ENCODE peak calls at places on chromosome 13, in seven cellular contexts. One of them, this sample, is unnamed.

GRCh38 chr13:31699650-31700049 is 39.7 kb upstream of the RXFP2 start:
- DNase-seq in pancreas: no peak
- DNase-seq in psoas muscle: no peak
- DNase-seq in colonic mucosa: no peak
- DNase-seq in neuronal stem cell: peak; percentile 23
- DNase-seq in CD8-positive, alpha-beta T cell: no peak
- DNase-seq in A549: no peak
- DNase-seq in this sample: no peak

GRCh38 chr13:98476106-98476505 is 100.8 kb downstream of the STK24 start:
- DNase-seq in CD8-positive, alpha-beta T cell: peak; percentile 11
- DNase-seq in pancreas: no peak
- DNase-seq in colonic mucosa: no peak
- DNase-seq in neuronal stem cell: no peak
- DNase-seq in A549: no peak
- DNase-seq in psoas muscle: no peak
- DNase-seq in this sample: peak; percentile 72

GRCh38 chr13:98910501-98910951 is 67.3 kb downstream of the DOCK9 start:
- DNase-seq in CD8-positive, alpha-beta T cell: no peak
- DNase-seq in A549: peak; percentile 6
- DNase-seq in pancreas: no peak
- DNase-seq in neuronal stem cell: no peak
- DNase-seq in colonic mucosa: no peak
- DNase-seq in psoas muscle: no peak
- DNase-seq in this sample: peak; percentile 22

GRCh38 chr13:33992891-33993336 is 175.0 kb downstream of the RFC3 start:
- DNase-seq in colonic mucosa: no peak
- DNase-seq in CD8-positive, alpha-beta T cell: no peak
- DNase-seq in A549: no peak
- DNase-seq in pancreas: no peak
- DNase-seq in psoas muscle: no peak
- DNase-seq in neuronal stem cell: no peak
- DNase-seq in this sample: no peak

GRCh38 chr13:19153782-19154450 is 27.7 kb downstream of the TUBA3C start:
- DNase-seq in psoas muscle: no peak
- DNase-seq in neuronal stem cell: no peak
- DNase-seq in CD8-positive, alpha-beta T cell: no peak
- DNase-seq in A549: no peak
- DNase-seq in colonic mucosa: no peak
- DNase-seq in pancreas: no peak
- DNase-seq in this sample: no peak

GRCh38 chr13:41211062-41211461 is 16.7 kb upstream of the KBTBD7 start:
- DNase-seq in colonic mucosa: no peak
- DNase-seq in A549: no peak
- DNase-seq in pancreas: no peak
- DNase-seq in CD8-positive, alpha-beta T cell: no peak
- DNase-seq in psoas muscle: no peak
- DNase-seq in neuronal stem cell: no peak
- DNase-seq in this sample: no peak

GRCh38 chr13:42155251-42155650 is 106.8 kb downstream of the DGKH start:
- DNase-seq in A549: no peak
- DNase-seq in neuronal stem cell: no peak
- DNase-seq in colonic mucosa: no peak
- DNase-seq in CD8-positive, alpha-beta T cell: no peak
- DNase-seq in pancreas: no peak
- DNase-seq in psoas muscle: no peak
- DNase-seq in this sample: no peak

GRCh38 chr13:80726895-80727294 is 386.0 kb upstream of the SPRY2 start:
- DNase-seq in CD8-positive, alpha-beta T cell: no peak
- DNase-seq in psoas muscle: no peak
- DNase-seq in A549: no peak
- DNase-seq in pancreas: no peak
- DNase-seq in neuronal stem cell: no peak
- DNase-seq in colonic mucosa: no peak
- DNase-seq in this sample: no peak

GRCh38 chr13:91745962-91746361 is 347.5 kb downstream of the GPC5 start:
- DNase-seq in CD8-positive, alpha-beta T cell: no peak
- DNase-seq in pancreas: no peak
- DNase-seq in neuronal stem cell: no peak
- DNase-seq in psoas muscle: no peak
- DNase-seq in A549: no peak
- DNase-seq in colonic mucosa: no peak
- DNase-seq in this sample: no peak

GRCh38 chr13:30905932-30906383 is at the start of gene MEDAG:
- DNase-seq in colonic mucosa: peak; percentile 39
- DNase-seq in psoas muscle: peak; percentile 88
- DNase-seq in CD8-positive, alpha-beta T cell: no peak
- DNase-seq in neuronal stem cell: no peak
- DNase-seq in pancreas: peak; percentile 61
- DNase-seq in A549: no peak
- DNase-seq in this sample: no peak

GRCh38 chr13:50780201-50781015 is 63.1 kb downstream of the DLEU7 start:
- DNase-seq in psoas muscle: no peak
- DNase-seq in pancreas: no peak
- DNase-seq in colonic mucosa: no peak
- DNase-seq in A549: no peak
- DNase-seq in CD8-positive, alpha-beta T cell: no peak
- DNase-seq in neuronal stem cell: no peak
- DNase-seq in this sample: no peak

GRCh38 chr13:80783926-80784325 is 443.0 kb upstream of the SPRY2 start:
- DNase-seq in neuronal stem cell: no peak
- DNase-seq in A549: no peak
- DNase-seq in pancreas: no peak
- DNase-seq in CD8-positive, alpha-beta T cell: no peak
- DNase-seq in psoas muscle: no peak
- DNase-seq in colonic mucosa: no peak
- DNase-seq in this sample: no peak

GRCh38 chr13:106034201-106034600 is 501.3 kb downstream of the EFNB2 start:
- DNase-seq in CD8-positive, alpha-beta T cell: no peak
- DNase-seq in psoas muscle: no peak
- DNase-seq in A549: no peak
- DNase-seq in colonic mucosa: no peak
- DNase-seq in pancreas: no peak
- DNase-seq in neuronal stem cell: no peak
- DNase-seq in this sample: no peak

GRCh38 chr13:32426191-32426980 is 1.5 kb downstream of the N4BP2L1 start:
- DNase-seq in CD8-positive, alpha-beta T cell: no peak
- DNase-seq in neuronal stem cell: no peak
- DNase-seq in pancreas: no peak
- DNase-seq in A549: no peak
- DNase-seq in psoas muscle: no peak
- DNase-seq in colonic mucosa: peak; percentile 43
- DNase-seq in this sample: no peak

GRCh38 chr13:38888309-38888708 is 102.3 kb downstream of the STOML3 start:
- DNase-seq in neuronal stem cell: no peak
- DNase-seq in psoas muscle: no peak
- DNase-seq in A549: no peak
- DNase-seq in colonic mucosa: no peak
- DNase-seq in CD8-positive, alpha-beta T cell: no peak
- DNase-seq in pancreas: no peak
- DNase-seq in this sample: no peak

GRCh38 chr13:48487968-48488367 is 44.9 kb downstream of the RCBTB2 start:
- DNase-seq in colonic mucosa: no peak
- DNase-seq in pancreas: no peak
- DNase-seq in A549: no peak
- DNase-seq in neuronal stem cell: no peak
- DNase-seq in psoas muscle: no peak
- DNase-seq in CD8-positive, alpha-beta T cell: no peak
- DNase-seq in this sample: no peak

GRCh38 chr13:48490241-48490640 is 42.6 kb downstream of the RCBTB2 start:
- DNase-seq in pancreas: no peak
- DNase-seq in colonic mucosa: no peak
- DNase-seq in CD8-positive, alpha-beta T cell: no peak
- DNase-seq in psoas muscle: no peak
- DNase-seq in A549: no peak
- DNase-seq in neuronal stem cell: no peak
- DNase-seq in this sample: no peak

GRCh38 chr13:48491423-48492122 is 41.3 kb downstream of the RCBTB2 start:
- DNase-seq in A549: no peak
- DNase-seq in neuronal stem cell: no peak
- DNase-seq in CD8-positive, alpha-beta T cell: no peak
- DNase-seq in colonic mucosa: no peak
- DNase-seq in psoas muscle: no peak
- DNase-seq in pancreas: no peak
- DNase-seq in this sample: no peak

GRCh38 chr13:48489003-48489402 is 43.9 kb downstream of the RCBTB2 start:
- DNase-seq in neuronal stem cell: no peak
- DNase-seq in CD8-positive, alpha-beta T cell: no peak
- DNase-seq in psoas muscle: no peak
- DNase-seq in pancreas: no peak
- DNase-seq in colonic mucosa: no peak
- DNase-seq in A549: no peak
- DNase-seq in this sample: no peak

GRCh38 chr13:48489666-48490065 is 43.2 kb downstream of the RCBTB2 start:
- DNase-seq in neuronal stem cell: no peak
- DNase-seq in A549: no peak
- DNase-seq in CD8-positive, alpha-beta T cell: no peak
- DNase-seq in psoas muscle: no peak
- DNase-seq in pancreas: no peak
- DNase-seq in colonic mucosa: no peak
- DNase-seq in this sample: no peak
- H3K4me1 ChIP-seq in neuronal stem cell: no peaks in the 10 kb centered on the region
- H3K4me1 ChIP-seq in A549: no peaks in the 10 kb centered on the region
- H3K4me1 ChIP-seq in CD8-positive, alpha-beta T cell: peaks cover 44% of the 10 kb centered on the region
- H3K4me1 ChIP-seq in psoas muscle: peaks cover 3% of the 10 kb centered on the region
- H3K4me1 ChIP-seq in pancreas: peaks cover 10% of the 10 kb centered on the region
- H3K4me1 ChIP-seq in colonic mucosa: no peaks in the 10 kb centered on the region
- H3K4me1 ChIP-seq in this sample: peaks cover 73% of the 10 kb centered on the region

GRCh38 chr13:113401452-113402415 is 37.8 kb upstream of the GRTP1 start:
- DNase-seq in colonic mucosa: no peak
- DNase-seq in CD8-positive, alpha-beta T cell: no peak
- DNase-seq in psoas muscle: no peak
- DNase-seq in A549: no peak
- DNase-seq in pancreas: peak; percentile 39
- DNase-seq in neuronal stem cell: no peak
- DNase-seq in this sample: no peak
- H3K27ac ChIP-seq in colonic mucosa: no peak overlapping the region
- H3K27ac ChIP-seq in CD8-positive, alpha-beta T cell: no peak overlapping the region
- H3K27ac ChIP-seq in psoas muscle: peak overlapping the region; percentile 99
- H3K27ac ChIP-seq in A549: no peak overlapping the region
- H3K27ac ChIP-seq in pancreas: no peak overlapping the region
- H3K27ac ChIP-seq in neuronal stem cell: no peak overlapping the region
- H3K27ac ChIP-seq in this sample: no peak overlapping the region

GRCh38 chr13:95921485-95921884 is 131.7 kb downstream of the UGGT2 start:
- DNase-seq in pancreas: no peak
- DNase-seq in neuronal stem cell: no peak
- DNase-seq in psoas muscle: no peak
- DNase-seq in colonic mucosa: no peak
- DNase-seq in CD8-positive, alpha-beta T cell: no peak
- DNase-seq in A549: no peak
- DNase-seq in this sample: no peak
- H3K9me3 ChIP-seq in pancreas: no peaks in the 10 kb centered on the region
- H3K9me3 ChIP-seq in neuronal stem cell: no peaks in the 10 kb centered on the region
- H3K9me3 ChIP-seq in psoas muscle: no peaks in the 10 kb centered on the region
- H3K9me3 ChIP-seq in colonic mucosa: no peaks in the 10 kb centered on the region
- H3K9me3 ChIP-seq in CD8-positive, alpha-beta T cell: no peaks in the 10 kb centered on the region
- H3K9me3 ChIP-seq in A549: no peaks in the 10 kb centered on the region
- H3K9me3 ChIP-seq in this sample: no peaks in the 10 kb centered on the region

GRCh38 chr13:27622881-27623280 is 1.2 kb downstream of the POLR1D start:
- DNase-seq in A549: no peak
- DNase-seq in pancreas: no peak
- DNase-seq in psoas muscle: no peak
- DNase-seq in colonic mucosa: no peak
- DNase-seq in neuronal stem cell: no peak
- DNase-seq in CD8-positive, alpha-beta T cell: no peak
- DNase-seq in this sample: no peak

GRCh38 chr13:27621116-27621365 is 651 bp upstream of the POLR1D start:
- DNase-seq in neuronal stem cell: no peak
- DNase-seq in psoas muscle: no peak
- DNase-seq in pancreas: no peak
- DNase-seq in A549: no peak
- DNase-seq in colonic mucosa: no peak
- DNase-seq in CD8-positive, alpha-beta T cell: no peak
- DNase-seq in this sample: no peak

GRCh38 chr13:27620377-27621115 is at the start of gene LNX2:
- DNase-seq in colonic mucosa: peak; percentile 98
- DNase-seq in psoas muscle: peak; percentile 99
- DNase-seq in pancreas: peak; percentile 98
- DNase-seq in neuronal stem cell: peak; percentile 96
- DNase-seq in A549: peak; percentile 80
- DNase-seq in CD8-positive, alpha-beta T cell: peak; percentile 94
- DNase-seq in this sample: peak; percentile 98

GRCh38 chr13:27621366-27622101 is at the start of gene POLR1D:
- DNase-seq in psoas muscle: peak; percentile 77
- DNase-seq in pancreas: peak; percentile 95
- DNase-seq in CD8-positive, alpha-beta T cell: peak; percentile 70
- DNase-seq in neuronal stem cell: peak; percentile 67
- DNase-seq in A549: peak; percentile 38
- DNase-seq in colonic mucosa: peak; percentile 89
- DNase-seq in this sample: peak; percentile 81

GRCh38 chr13:27622102-27622820 is 569 bp downstream of the POLR1D start:
- DNase-seq in pancreas: no peak
- DNase-seq in CD8-positive, alpha-beta T cell: no peak
- DNase-seq in neuronal stem cell: no peak
- DNase-seq in colonic mucosa: no peak
- DNase-seq in A549: no peak
- DNase-seq in psoas muscle: no peak
- DNase-seq in this sample: no peak
- H3K4me1 ChIP-seq in pancreas: peaks cover 38% of the 10 kb centered on the region
- H3K4me1 ChIP-seq in CD8-positive, alpha-beta T cell: peaks cover 36% of the 10 kb centered on the region
- H3K4me1 ChIP-seq in neuronal stem cell: peaks cover 6% of the 10 kb centered on the region
- H3K4me1 ChIP-seq in colonic mucosa: peaks cover 13% of the 10 kb centered on the region
- H3K4me1 ChIP-seq in A549: peaks cover 20% of the 10 kb centered on the region
- H3K4me1 ChIP-seq in psoas muscle: peaks cover 32% of the 10 kb centered on the region
- H3K4me1 ChIP-seq in this sample: peaks cover 34% of the 10 kb centered on the region

This sample was measured in CD8-positive, alpha-beta memory T cell.